ENCODE peak calls at places on chromosomes 12 and 14, in five cellular contexts. C, U, M, Z and O are unnamed samples.

GRCh38 chr12:45214739-45215418 is 1.0 kb upstream of the ANO6 start:
- DNase-seq in C (no peak), U (no peak), M (peak), Z (no peak), O (no peak)

GRCh38 chr12:6199531-6200265 is 502 bp upstream of the CD9 start:
- DNase-seq in C (no peak), U (peak), M (no peak), Z (no peak), O (peak)

GRCh38 chr14:57136669-57137068 is 132.0 kb downstream of the EXOC5 start:
- DNase-seq in C (no peak), U (no peak), M (no peak), Z (no peak), O (no peak)

GRCh38 chr14:34710744-34711143 is 3.6 kb downstream of the CFL2 start:
- DNase-seq in C (no peak), U (no peak), M (peak), Z (no peak), O (no peak)

GRCh38 chr12:4292266-4293063 is 18.9 kb downstream of the CCND2 start:
- DNase-seq in C (no peak), U (no peak), M (no peak), Z (no peak), O (no peak)

GRCh38 chr14:51283402-51283825 is 43.4 kb downstream of the TMX1 start:
- DNase-seq in C (peak), U (peak), M (peak), Z (peak), O (peak)

GRCh38 chr12:113800201-113800600 is 165.9 kb downstream of the RBM19 start:
- DNase-seq in C (no peak), U (no peak), M (no peak), Z (no peak), O (no peak)

GRCh38 chr14:51604078-51604477 is 47.6 kb upstream of the FRMD6 start:
- DNase-seq in C (no peak), U (no peak), M (peak), Z (no peak), O (peak)

GRCh38 chr12:52207895-52208294 is 16.1 kb upstream of the KRT80 start:
- DNase-seq in C (no peak), U (no peak), M (peak), Z (no peak), O (no peak)

GRCh38 chr14:53032838-53033390 is 82.1 kb upstream of the FERMT2 start:
- DNase-seq in C (no peak), U (no peak), M (peak), Z (no peak), O (no peak)

GRCh38 chr14:59098377-59098776 is 90.1 kb upstream of the DAAM1 start:
- DNase-seq in C (no peak), U (no peak), M (peak), Z (no peak), O (peak)

GRCh38 chr12:120474092-120474960 is 4.8 kb upstream of the SRSF9 start:
- DNase-seq in C (no peak), U (no peak), M (peak), Z (peak), O (peak)

GRCh38 chr14:79270361-79270760 is 940.9 kb downstream of the DIO2 start:
- DNase-seq in C (no peak), U (no peak), M (no peak), Z (no peak), O (no peak)

GRCh38 chr12:11840350-11840749 is 190.9 kb downstream of the ETV6 start:
- DNase-seq in C (no peak), U (no peak), M (no peak), Z (no peak), O (no peak)

GRCh38 chr12:15855646-15856045 is 26.5 kb upstream of the STRAP start:
- DNase-seq in C (no peak), U (no peak), M (peak), Z (no peak), O (no peak)

GRCh38 chr12:45369065-45369464 is 153.2 kb downstream of the ANO6 start:
- DNase-seq in C (no peak), U (no peak), M (peak), Z (no peak), O (peak)

GRCh38 chr14:20624495-20625070 is 16.9 kb downstream of the OR6S1 start:
- DNase-seq in C (no peak), U (peak), M (peak), Z (no peak), O (peak)

GRCh38 chr14:103204852-103205540 is 81.7 kb downstream of the TNFAIP2 start:
- DNase-seq in C (peak), U (no peak), M (peak), Z (peak), O (peak)

GRCh38 chr14:82420874-82421273 is 887.2 kb upstream of the SEL1L start:
- DNase-seq in C (no peak), U (no peak), M (no peak), Z (no peak), O (no peak)

GRCh38 chr12:113170457-113170856 is 14.8 kb downstream of the DDX54 start:
- DNase-seq in C (no peak), U (no peak), M (no peak), Z (no peak), O (no peak)

GRCh38 chr14:92647499-92648279 is 100.7 kb downstream of the LGMN start:
- DNase-seq in C (no peak), U (no peak), M (peak), Z (no peak), O (no peak)

GRCh38 chr14:90454041-90455000 is 57.5 kb downstream of the CALM1 start:
- DNase-seq in C (peak), U (peak), M (peak), Z (peak), O (peak)

GRCh38 chr12:104638218-104638617 is 181.5 kb downstream of the CHST11 start:
- DNase-seq in C (no peak), U (no peak), M (no peak), Z (no peak), O (no peak)
- H3K4me3 ChIP-seq in C (no peak), U (no peak), M (no peak), Z (no peak), O (no peak)

GRCh38 chr12:94112116-94112515 is 36.3 kb upstream of the PLXNC1 start:
- DNase-seq in C (no peak), U (no peak), M (no peak), Z (no peak), O (no peak)
- TF ChIP-seq EZH2phosphoT487 in C (no peak), U (no peak), M (no peak), Z (no peak), O (no peak)

GRCh38 chr14:68627050-68627867 is 165.6 kb downstream of the ZFP36L1 start:
- DNase-seq in C (no peak), U (no peak), M (no peak), Z (no peak), O (no peak)

GRCh38 chr14:68628605-68629310 is 164.1 kb downstream of the ZFP36L1 start:
- DNase-seq in C (no peak), U (peak), M (no peak), Z (no peak), O (peak)

GRCh38 chr14:68630081-68630571 is 162.7 kb downstream of the ZFP36L1 start:
- DNase-seq in C (no peak), U (no peak), M (no peak), Z (no peak), O (no peak)

GRCh38 chr14:68626386-68626785 is 166.5 kb downstream of the ZFP36L1 start:
- DNase-seq in C (no peak), U (no peak), M (peak), Z (no peak), O (no peak)

DNA sequence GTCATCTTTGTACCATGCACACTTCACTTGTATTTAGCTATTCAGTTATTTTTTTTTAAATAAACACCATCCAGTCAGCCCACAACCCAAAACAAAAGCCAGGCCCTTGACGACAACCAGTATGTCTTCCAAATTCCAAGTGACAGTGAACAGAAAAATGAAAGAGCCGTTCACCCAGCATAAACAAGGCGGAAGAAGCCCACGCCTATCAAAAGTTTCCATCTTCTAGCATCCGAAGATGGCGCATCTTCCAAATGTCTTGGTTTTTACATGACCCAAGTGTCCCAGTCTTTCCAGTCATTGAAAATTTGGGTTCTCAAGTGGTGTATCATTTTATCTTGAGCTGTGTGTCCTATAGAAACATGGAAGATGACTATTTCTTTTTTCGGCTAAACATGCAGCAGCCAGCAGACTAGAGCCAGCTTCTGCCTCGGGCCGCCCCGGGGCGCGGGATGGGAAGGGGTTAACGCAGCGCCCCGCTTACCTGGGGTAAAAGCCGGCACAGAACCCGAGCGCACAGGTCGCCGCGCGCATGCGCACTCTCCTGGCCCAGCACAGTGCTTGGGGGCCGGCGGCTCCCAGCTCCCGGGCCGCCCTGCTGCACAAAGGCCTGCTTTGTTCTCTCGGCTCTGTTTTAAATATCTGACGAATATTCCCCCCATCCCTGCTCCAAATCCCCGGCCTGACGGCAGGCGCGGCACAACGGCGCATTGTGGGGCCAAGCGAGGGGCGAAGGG is 164.8 kb downstream of the ZFP36L1 start:
- DNase-seq in C (no peak), U (peak), M (no peak), Z (peak), O (peak)
- H3K4me3 ChIP-seq in C (no peak), U (peak), M (no peak), Z (peak), O (no peak)

DNA sequence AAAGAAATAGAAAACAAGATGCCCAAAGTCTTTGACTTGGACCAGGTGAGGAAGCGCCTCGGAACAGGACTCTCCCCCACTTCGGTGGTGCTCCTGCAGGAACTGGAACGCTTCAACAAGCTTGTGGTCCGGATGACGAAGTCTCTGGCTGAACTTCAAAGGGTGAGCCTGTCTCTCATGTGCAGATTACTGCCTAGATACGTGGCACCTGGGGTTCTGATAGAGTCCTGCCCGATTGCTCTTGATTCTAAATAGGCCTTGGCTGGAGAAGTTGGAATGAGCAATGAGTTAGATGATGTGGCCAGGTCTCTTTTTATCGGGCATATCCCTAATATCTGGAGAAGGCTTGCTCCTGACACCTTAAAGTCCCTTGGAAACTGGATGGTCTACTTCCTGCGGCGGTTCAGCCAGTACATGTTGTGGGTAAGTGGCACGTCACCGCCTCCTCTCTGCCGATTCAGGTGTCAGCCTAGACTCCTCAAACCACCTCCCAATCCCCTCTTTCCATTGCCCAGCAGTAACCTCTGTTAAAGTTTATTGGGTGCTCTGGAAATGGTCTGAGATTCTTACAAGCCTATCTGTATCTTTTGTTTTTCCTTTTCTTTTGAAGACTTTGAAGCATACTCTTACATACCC is 40.8 kb downstream of the CCDC92 start:
- DNase-seq in C (no peak), U (no peak), M (no peak), Z (no peak), O (no peak)
- TF ChIP-seq EZH2phosphoT487 in C (no peak), U (no peak), M (no peak), Z (no peak), O (no peak)

GRCh38 chr12:124680863-124681778 is 113.7 kb upstream of the NCOR2 start:
- DNase-seq in C (peak), U (peak), M (peak), Z (peak), O (peak)
- H3K4me3 ChIP-seq in C (no peak), U (no peak), M (peak), Z (no peak), O (no peak)

GRCh38 chr12:58930770-58931324 is 10.5 kb upstream of the LRIG3 start:
- DNase-seq in C (no peak), U (no peak), M (no peak), Z (no peak), O (no peak)
- TF ChIP-seq EZH2phosphoT487 in C (no peak), U (no peak), M (no peak), Z (no peak), O (no peak)

GRCh38 chr12:25653487-25654175 is 100.5 kb upstream of the LMNTD1 start:
- DNase-seq in C (peak), U (no peak), M (no peak), Z (no peak), O (no peak)

GRCh38 chr12:25645421-25645820 is 92.3 kb upstream of the LMNTD1 start:
- DNase-seq in C (no peak), U (no peak), M (no peak), Z (no peak), O (no peak)

GRCh38 chr12:25644964-25645363 is 91.9 kb upstream of the LMNTD1 start:
- DNase-seq in C (no peak), U (no peak), M (peak), Z (no peak), O (no peak)

DNA sequence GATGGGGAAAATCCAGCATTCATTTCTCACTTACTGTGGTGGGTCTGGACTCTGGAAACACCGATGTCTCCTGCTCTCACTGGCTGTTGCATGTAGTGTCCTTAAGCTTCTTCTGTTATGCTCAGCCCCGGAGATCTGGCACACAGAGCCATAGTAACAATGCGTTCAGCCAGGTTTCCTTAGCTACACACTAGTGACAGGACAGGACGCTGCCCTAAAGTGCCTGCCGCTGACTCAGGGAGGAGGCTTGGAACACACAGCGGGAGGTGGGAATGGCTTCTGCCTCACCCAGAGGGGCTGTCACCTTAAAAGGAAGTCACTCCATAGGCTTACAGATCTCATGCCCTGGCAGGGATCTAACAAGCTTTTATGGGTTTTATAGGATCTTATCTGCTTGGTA is 95.4 kb upstream of the LMNTD1 start:
- DNase-seq in C (no peak), U (peak), M (peak), Z (peak), O (peak)
- H3K4me3 ChIP-seq in C (no peak), U (no peak), M (peak), Z (peak), O (no peak)

GRCh38 chr14:80977103-80977728 is 21.8 kb downstream of the TSHR start:
- DNase-seq in C (peak), U (no peak), M (no peak), Z (no peak), O (peak)

GRCh38 chr14:80974338-80975078 is 19.1 kb downstream of the TSHR start:
- DNase-seq in C (no peak), U (no peak), M (peak), Z (no peak), O (peak)

GRCh38 chr14:80978403-80978802 is 23.0 kb downstream of the TSHR start:
- DNase-seq in C (peak), U (no peak), M (no peak), Z (no peak), O (no peak)

DNA sequence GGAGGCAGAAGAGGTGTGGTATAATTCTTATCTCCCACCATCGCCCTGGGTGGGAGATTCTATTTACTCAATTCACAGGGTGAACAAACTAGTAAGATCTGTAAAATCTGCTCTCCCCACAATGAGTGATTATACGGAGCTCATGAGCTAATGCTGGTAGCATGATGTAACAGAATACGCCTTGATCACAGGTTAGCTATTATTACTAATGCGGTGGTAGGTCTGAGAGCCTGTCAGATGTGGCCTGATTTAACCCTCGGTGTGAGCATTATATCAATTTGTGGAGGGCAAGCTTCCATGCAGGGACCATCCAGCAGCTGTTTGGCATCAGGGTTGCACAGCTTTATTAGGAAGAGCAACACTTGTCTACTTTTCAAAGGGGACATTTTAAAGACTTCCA is 18.5 kb downstream of the TSHR start:
- DNase-seq in C (no peak), U (no peak), M (peak), Z (no peak), O (no peak)
- TF ChIP-seq EZH2phosphoT487 in C (no peak), U (no peak), M (no peak), Z (no peak), O (no peak)

GRCh38 chr14:75426332-75427125 is 1.3 kb upstream of the JDP2 start:
- DNase-seq in C (peak), U (no peak), M (no peak), Z (no peak), O (no peak)
- H3K4me3 ChIP-seq in C (peak), U (peak), M (no peak), Z (no peak), O (no peak)

GRCh38 chr14:94098359-94098758 is 12.2 kb upstream of the IFI27 start:
- DNase-seq in C (no peak), U (no peak), M (peak), Z (no peak), O (no peak)

GRCh38 chr14:94102768-94103482 is 7.6 kb upstream of the IFI27 start:
- DNase-seq in C (no peak), U (no peak), M (no peak), Z (no peak), O (peak)

GRCh38 chr14:94099006-94099405 is 11.5 kb upstream of the IFI27 start:
- DNase-seq in C (no peak), U (no peak), M (no peak), Z (no peak), O (no peak)

GRCh38 chr14:94101748-94102147 is 8.8 kb upstream of the IFI27 start:
- DNase-seq in C (no peak), U (no peak), M (peak), Z (no peak), O (no peak)

GRCh38 chr14:94100847-94101246 is 9.7 kb upstream of the IFI27 start:
- DNase-seq in C (no peak), U (no peak), M (peak), Z (no peak), O (peak)
- TF ChIP-seq EZH2phosphoT487 in C (no peak), U (no peak), M (no peak), Z (no peak), O (no peak)